ENCODE peak calls at places on chromosome 21, in eight cellular contexts. H, O, Y, T, I, U, K and J are unnamed samples.

GRCh38 chr21:39116761-39117425 is 66.4 kb downstream of the PSMG1 start:
- DNase-seq in K (no peak), U (no peak), I (no peak), H (no peak), O (no peak), T (no peak), Y (no peak), J (no peak)

GRCh38 chr21:38319781-38320180 is 63.0 kb downstream of the KCNJ15 start:
- DNase-seq in K (peak), T (no peak), I (no peak), Y (peak), U (no peak), O (no peak), H (peak), J (no peak)

GRCh38 chr21:28770867-28771661 is 221.6 kb downstream of the LTN1 start:
- DNase-seq in I (no peak), K (no peak), U (no peak), O (no peak), T (no peak), H (no peak), Y (peak), J (no peak)

GRCh38 chr21:31252091-31252490 is 92.0 kb downstream of the TIAM1 start:
- DNase-seq in U (no peak), T (no peak), Y (no peak), K (no peak), O (no peak), H (no peak), I (no peak), J (no peak)

GRCh38 chr21:46661211-46661625 is 25.7 kb downstream of the PRMT2 start:
- DNase-seq in I (no peak), H (peak), K (peak), Y (peak), U (peak), O (peak), T (peak), J (no peak)

GRCh38 chr21:38139380-38140168 is 117.2 kb upstream of the KCNJ15 start:
- DNase-seq in Y (no peak), H (peak), I (no peak), O (no peak), K (peak), U (no peak), T (no peak), J (no peak)

GRCh38 chr21:18142639-18143038 is 102.0 kb upstream of the CHODL start:
- DNase-seq in T (no peak), I (no peak), O (no peak), H (no peak), U (no peak), K (no peak), Y (no peak), J (no peak)

GRCh38 chr21:42438316-42439205 is 34.9 kb downstream of the UBASH3A start:
- DNase-seq in I (peak), H (no peak), T (no peak), Y (no peak), O (no peak), U (no peak), K (no peak), J (no peak)

GRCh38 chr21:33015091-33015490 is 10.6 kb upstream of the OLIG2 start:
- DNase-seq in T (no peak), I (no peak), O (no peak), Y (no peak), H (no peak), U (no peak), K (no peak), J (no peak)

GRCh38 chr21:36482181-36482580 is 2.3 kb upstream of the CLDN14 start:
- DNase-seq in Y (no peak), I (no peak), H (no peak), K (no peak), U (no peak), T (no peak), O (no peak), J (no peak)

DNA sequence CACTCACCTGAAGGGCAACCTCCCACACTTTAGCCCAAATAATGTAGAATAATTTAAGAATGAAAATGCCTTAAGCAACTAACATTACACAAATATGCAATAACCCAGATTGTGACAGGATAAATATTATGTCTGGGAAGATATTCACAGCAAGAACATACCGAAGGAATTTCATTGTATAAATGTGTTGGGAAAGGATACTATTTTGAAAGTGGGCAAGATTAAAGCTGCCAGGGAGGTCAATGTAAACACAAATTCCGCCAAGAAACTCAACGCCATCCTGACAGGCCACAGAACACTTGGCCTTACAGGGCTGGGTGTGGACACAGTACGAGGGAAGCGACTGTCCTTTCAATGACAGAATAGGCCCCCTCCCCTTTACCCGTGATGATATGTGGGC is 173.3 kb downstream of the RUNX1 start:
- DNase-seq in Y (no peak), T (no peak), U (no peak), O (no peak), K (no peak), H (no peak), I (no peak), J (no peak)
- TF ChIP-seq CTCF in Y (no peak), T (no peak), U (no peak), O (no peak), K (no peak), H (no peak), I (no peak), J (no peak)

GRCh38 chr21:19510057-19510456 is 1106.5 kb upstream of the TMPRSS15 start:
- DNase-seq in I (no peak), U (no peak), T (no peak), H (no peak), Y (no peak), O (no peak), K (no peak), J (no peak)

GRCh38 chr21:19508844-19509243 is 1105.3 kb upstream of the TMPRSS15 start:
- DNase-seq in I (no peak), H (no peak), U (no peak), O (no peak), T (no peak), Y (no peak), K (no peak), J (no peak)

GRCh38 chr21:19510653-19511052 is 1107.1 kb upstream of the TMPRSS15 start:
- DNase-seq in H (no peak), O (no peak), I (no peak), T (no peak), K (no peak), Y (no peak), U (no peak), J (no peak)

GRCh38 chr21:19508442-19508841 is 1104.9 kb upstream of the TMPRSS15 start:
- DNase-seq in Y (no peak), K (no peak), T (no peak), O (no peak), H (no peak), I (no peak), U (no peak), J (no peak)

DNA sequence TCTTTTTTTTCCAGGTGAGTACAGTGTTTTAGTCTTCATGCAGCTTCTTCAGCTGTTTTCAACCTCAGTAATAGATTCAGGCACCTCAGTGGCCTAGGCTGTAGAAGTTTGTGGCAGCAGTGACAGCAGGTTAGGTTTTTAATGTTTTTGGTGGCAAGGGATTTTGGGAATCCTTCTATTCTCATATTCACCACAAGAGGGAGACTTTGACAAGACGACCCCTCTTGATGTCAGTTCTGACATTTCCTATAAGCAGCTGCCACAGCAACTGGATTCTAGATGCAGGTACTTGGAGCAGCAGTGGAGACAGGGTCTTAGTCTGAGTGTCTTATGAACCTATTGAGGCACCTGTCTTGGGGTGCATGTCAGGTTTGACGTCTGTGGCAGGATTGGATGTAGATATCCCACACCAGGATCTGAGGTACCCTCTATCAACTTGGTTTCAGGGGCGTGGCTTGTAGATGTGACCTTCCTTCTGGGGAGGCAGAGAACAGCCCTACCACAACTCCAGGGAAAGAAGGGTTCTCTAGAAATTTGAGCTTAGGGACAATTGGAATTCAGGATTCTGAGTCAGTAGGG is 1104.2 kb upstream of the TMPRSS15 start:
- DNase-seq in K (no peak), O (no peak), U (no peak), T (no peak), I (no peak), H (no peak), Y (no peak), J (no peak)
- TF ChIP-seq CTCF in K (no peak), O (no peak), U (no peak), T (peak), I (no peak), H (no peak), Y (peak), J (peak)

GRCh38 chr21:45595574-45596295 is 47.8 kb upstream of the PCBP3 start:
- DNase-seq in H (no peak), O (no peak), I (peak), U (no peak), K (no peak), Y (no peak), T (peak), J (no peak)
- TF ChIP-seq CTCF in H (no peak), O (no peak), I (no peak), U (no peak), K (no peak), Y (no peak), T (no peak), J (no peak)

GRCh38 chr21:44845418-44846200 is 27.7 kb upstream of the SUMO3 start:
- DNase-seq in U (peak), O (peak), T (peak), I (peak), K (no peak), Y (peak), H (peak), J (no peak)
- TF ChIP-seq CTCF in U (peak), O (peak), T (peak), I (no peak), K (peak), Y (peak), H (no peak), J (peak)